ENCODE peak calls at places on chromosomes 13 and 19, in five cellular contexts. E is neural progenitor cell, J is IMR-90, V is caudate nucleus, G is kidney. D is an unnamed sample.

GRCh38 chr13:75762967-75763366 is 126.8 kb downstream of the LMO7 start:
- DNase-seq in E (no peak), J (no peak), V (no peak), G (no peak), D (no peak)

GRCh38 chr13:62123409-62123808 is 707.8 kb upstream of the PCDH20 start:
- DNase-seq in E (no peak), J (no peak), V (no peak), G (no peak), D (no peak)

GRCh38 chr13:104385409-104385808 is 1319.2 kb upstream of the SLC10A2 start:
- DNase-seq in E (no peak), J (peak), V (no peak), G (no peak), D (no peak)

GRCh38 chr13:113608967-113609533 is 24.5 kb downstream of the TFDP1 start:
- DNase-seq in E (no peak), J (no peak), V (no peak), G (no peak), D (no peak)

GRCh38 chr19:45913874-45914830 is at the start of gene NANOS2:
- DNase-seq in E (peak), J (no peak), V (no peak), G (no peak), D (no peak)

GRCh38 chr19:39145180-39145953 is 19.8 kb downstream of the PAK4 start:
- DNase-seq in E (no peak), J (no peak), V (peak), G (no peak), D (peak)

GRCh38 chr13:114109646-114110045 is 22.8 kb downstream of the RASA3 start:
- DNase-seq in E (peak), J (no peak), V (no peak), G (peak), D (peak)

GRCh38 chr13:80787604-80788003 is 446.7 kb upstream of the SPRY2 start:
- DNase-seq in E (no peak), J (no peak), V (no peak), G (no peak), D (no peak)

GRCh38 chr19:33205531-33206260 is 11.6 kb downstream of the LRP3 start:
- DNase-seq in E (no peak), J (no peak), V (no peak), G (peak), D (no peak)

GRCh38 chr19:56147307-56147706 is 6.2 kb downstream of the ZNF444 start:
- DNase-seq in E (no peak), J (no peak), V (no peak), G (no peak), D (no peak)

GRCh38 chr13:37870489-37870845 is 895 bp upstream of the TRPC4 start:
- DNase-seq in E (no peak), J (no peak), V (no peak), G (no peak), D (no peak)

GRCh38 chr13:77325371-77325941 is 1.4 kb downstream of the MYCBP2 start:
- DNase-seq in E (no peak), J (no peak), V (no peak), G (no peak), D (no peak)

GRCh38 chr13:60727140-60727539 is 330.1 kb downstream of the TDRD3 start:
- DNase-seq in E (no peak), J (no peak), V (no peak), G (no peak), D (no peak)
- H3K27ac ChIP-seq in E (no peak), J (no peak), V (no peak), G (no peak), D (no peak)

DNA sequence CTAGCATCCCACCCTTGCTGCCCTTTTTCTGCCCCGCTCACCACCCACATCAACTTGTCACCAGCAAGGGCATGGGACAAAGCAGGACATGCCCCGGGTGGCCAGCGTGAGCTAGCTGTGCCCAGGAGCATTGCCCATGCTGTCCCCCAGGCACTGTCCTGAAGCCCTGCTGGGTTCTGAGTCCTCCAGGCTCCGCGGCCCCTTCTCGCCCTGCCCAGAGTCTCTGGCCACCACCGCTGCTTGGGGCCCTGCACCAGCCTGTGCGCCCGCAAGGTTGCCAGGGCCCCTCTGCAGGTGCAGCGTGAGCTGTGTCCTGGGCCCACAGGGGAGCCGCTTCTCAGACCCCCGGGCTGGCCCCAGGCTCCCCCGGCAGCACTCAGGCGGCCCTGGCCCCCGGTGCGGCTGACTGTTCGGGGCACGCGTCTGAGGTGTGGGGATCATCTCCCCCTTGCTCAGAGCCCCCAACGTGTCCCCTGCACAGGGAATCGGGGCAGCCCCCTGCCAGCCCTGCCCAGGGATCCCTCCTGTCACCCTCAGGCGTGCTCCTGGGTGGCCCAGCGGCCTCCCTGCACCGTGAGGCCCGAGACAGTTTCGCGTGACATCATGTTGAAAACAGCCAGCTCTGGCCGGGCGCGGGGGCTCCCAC is 4.1 kb downstream of the CSNK1G2 start:
- DNase-seq in E (no peak), J (no peak), V (no peak), G (peak), D (no peak)
- H3K27ac ChIP-seq in E (no peak), J (no peak), V (no peak), G (no peak), D (peak)

DNA sequence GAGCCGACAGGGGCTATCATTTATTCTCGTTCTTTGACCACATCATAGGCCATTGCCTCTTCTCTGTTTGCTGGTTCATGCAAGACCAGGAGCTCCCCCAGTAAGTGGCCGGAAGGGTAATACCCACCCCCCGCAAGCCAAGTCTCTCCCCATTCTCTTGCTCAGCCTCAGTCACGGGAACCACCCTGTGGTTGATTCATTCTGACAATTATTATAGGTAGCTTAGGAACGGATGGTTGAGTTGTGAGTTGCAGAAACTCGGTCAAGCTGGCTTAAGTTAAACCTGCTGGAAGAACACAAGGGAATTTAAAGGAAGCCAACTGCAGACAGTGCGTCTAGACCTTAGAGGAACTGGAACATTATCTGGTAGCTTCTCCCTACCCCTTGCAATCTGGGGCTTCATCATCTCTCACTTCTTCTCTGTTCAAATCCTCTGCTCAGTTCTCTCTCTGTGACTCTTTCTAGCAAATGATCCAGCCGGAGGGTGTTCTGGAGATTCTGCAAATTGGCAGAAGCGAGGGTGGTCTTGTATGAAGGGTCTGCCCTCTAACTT is 8.9 kb downstream of the FPR1 start:
- DNase-seq in E (no peak), J (no peak), V (no peak), G (no peak), D (no peak)
- H3K27ac ChIP-seq in E (no peak), J (no peak), V (no peak), G (no peak), D (no peak)

DNA sequence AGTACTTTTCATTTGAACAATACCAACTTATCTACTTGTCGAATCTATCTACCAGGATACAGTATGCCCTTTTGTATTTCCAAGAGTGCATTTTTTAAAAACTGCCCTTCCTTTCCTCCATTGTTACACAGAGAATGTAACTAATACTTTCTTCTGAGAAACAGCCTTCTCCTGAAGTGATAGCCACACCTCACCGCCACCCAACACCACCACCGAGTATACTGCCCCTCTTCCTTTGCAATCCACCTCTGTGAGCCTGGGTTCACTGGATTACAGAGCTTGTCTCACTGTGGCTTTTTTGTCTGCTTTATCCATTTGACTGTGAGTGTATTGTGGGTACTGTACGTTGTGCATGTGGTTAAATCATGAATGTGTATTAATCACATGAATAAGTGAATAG is 305.4 kb downstream of the KLF12 start:
- DNase-seq in E (no peak), J (no peak), V (no peak), G (no peak), D (no peak)
- H3K27ac ChIP-seq in E (no peak), J (no peak), V (no peak), G (no peak), D (no peak)

GRCh38 chr19:49638360-49638759 is 1.6 kb downstream of the RRAS start:
- DNase-seq in E (peak), J (no peak), V (no peak), G (no peak), D (no peak)

GRCh38 chr19:49637865-49638350 is 2.0 kb downstream of the RRAS start:
- DNase-seq in E (peak), J (peak), V (peak), G (peak), D (no peak)

GRCh38 chr19:49640113-49640898 is at the start of gene RRAS:
- DNase-seq in E (peak), J (peak), V (peak), G (peak), D (peak)

GRCh38 chr19:49641688-49642487 is at the start of gene SCAF1:
- DNase-seq in E (peak), J (peak), V (peak), G (peak), D (peak)

DNA sequence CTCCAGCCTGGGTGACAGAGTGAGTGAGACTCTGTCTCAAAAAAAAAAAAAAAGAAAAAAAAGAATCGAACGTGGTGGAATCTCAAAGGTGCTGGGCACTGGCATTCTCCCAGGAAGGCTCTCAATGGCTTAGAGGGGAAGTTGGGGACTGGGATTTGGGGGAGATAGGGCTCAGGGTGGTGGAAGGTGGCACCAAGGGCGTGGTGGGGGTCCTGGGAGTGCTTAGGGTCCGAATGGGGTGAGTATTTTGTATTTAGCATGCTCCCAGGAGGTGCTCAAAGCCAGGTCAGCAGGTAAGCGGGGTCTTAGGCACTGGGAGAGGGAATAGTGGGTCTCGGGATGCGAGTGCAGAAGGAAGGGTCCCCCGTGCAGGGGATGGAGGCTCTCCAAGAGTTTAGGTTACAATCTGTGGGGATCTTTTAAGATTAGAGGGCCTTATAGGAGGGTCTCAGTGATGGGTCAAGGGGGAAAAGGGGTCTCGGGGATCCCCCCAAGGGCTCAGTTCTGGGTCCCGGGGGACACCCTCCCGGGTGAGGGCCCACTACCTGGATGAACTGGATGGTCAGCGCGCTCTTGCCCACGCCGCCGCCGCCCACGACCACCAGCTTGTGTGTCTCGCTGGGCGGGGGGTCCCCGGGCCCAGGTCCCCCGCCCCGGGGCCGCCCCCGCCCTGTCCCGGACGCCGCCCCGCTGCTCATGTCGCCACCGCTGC is 386 bp downstream of the RRAS start:
- DNase-seq in E (peak), J (no peak), V (no peak), G (no peak), D (no peak)
- H3K27ac ChIP-seq in E (no peak), J (peak), V (peak), G (peak), D (peak)

GRCh38 chr19:43532962-43533545 is at the start of gene ZNF575:
- DNase-seq in E (peak), J (peak), V (peak), G (peak), D (peak)

GRCh38 chr19:43534305-43534612 is 1.3 kb downstream of the ZNF575 start:
- DNase-seq in E (no peak), J (no peak), V (no peak), G (no peak), D (no peak)

GRCh38 chr19:43533546-43534304 is 737 bp downstream of the ZNF575 start:
- DNase-seq in E (peak), J (peak), V (peak), G (peak), D (peak)

GRCh38 chr19:43532571-43532961 is 422 bp upstream of the ZNF575 start:
- DNase-seq in E (no peak), J (no peak), V (peak), G (peak), D (no peak)

GRCh38 chr19:43534811-43535761 is 2.1 kb downstream of the ZNF575 start:
- DNase-seq in E (peak), J (peak), V (peak), G (peak), D (peak)
- H3K27ac ChIP-seq in E (no peak), J (no peak), V (peak), G (peak), D (peak)

DNA sequence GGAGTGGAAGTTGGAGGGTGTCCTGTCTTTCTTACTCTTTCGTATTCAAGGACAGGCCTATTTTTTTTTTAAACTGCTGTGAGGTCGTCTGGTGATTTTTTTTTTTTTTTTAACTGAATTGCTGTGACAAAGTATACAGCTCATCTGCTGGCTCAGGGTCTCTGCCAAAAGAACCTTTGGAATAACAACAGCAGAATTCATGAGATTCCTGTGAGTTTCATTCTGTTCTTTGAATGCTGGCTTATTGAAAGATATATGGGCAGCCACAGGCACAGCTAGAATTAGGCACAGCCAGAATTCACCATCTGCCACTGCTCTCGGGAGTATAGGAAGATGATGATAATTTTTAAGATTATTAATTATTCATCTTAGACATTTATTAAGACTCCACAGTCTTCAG is 21.4 kb upstream of the FRY start:
- DNase-seq in E (no peak), J (peak), V (no peak), G (no peak), D (no peak)
- H3K27ac ChIP-seq in E (no peak), J (no peak), V (no peak), G (no peak), D (no peak)

DNA sequence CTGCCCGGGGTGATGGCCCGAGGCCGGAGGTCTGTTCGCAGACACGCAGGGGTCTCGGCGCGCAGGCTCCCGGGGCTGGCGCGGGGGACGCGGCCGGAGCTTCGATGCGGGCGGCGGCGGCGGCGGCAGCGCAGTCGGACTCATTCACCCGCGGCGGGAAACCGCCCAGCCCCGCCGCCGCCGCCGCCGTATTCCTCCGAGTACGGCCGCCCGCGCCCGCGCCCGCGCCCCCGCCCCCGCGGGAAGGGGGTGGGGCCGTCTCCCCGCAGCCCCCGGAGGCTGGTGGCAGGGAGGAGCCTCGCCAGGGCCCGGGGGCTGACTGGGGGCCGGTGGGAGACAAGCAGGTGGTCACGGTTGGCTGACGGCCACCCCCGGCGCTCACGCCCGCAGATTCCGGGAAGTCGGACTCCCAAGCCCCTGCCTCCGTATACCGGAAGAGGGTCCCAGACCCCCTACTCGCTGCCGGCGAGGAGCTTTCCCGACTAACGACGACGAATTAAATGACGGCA is at the start of gene C2CD4C:
- DNase-seq in E (peak), J (no peak), V (no peak), G (peak), D (no peak)
- H3K27ac ChIP-seq in E (no peak), J (no peak), V (no peak), G (no peak), D (no peak)

D was measured in substantia nigra.